ENCODE peak calls at places on chromosomes 4 and X, in five cellular contexts. Y is aorta, L is NCI-H446, K is NCI-H460, G is EL. B is an unnamed sample.

GRCh38 chrX:139126493-139126892 is 404.0 kb upstream of the F9 start:
- DNase-seq in G (no peak), Y (no peak), L (no peak), K (peak), B (no peak)

GRCh38 chrX:70422886-70423336 is at the start of gene GDPD2:
- DNase-seq in G (no peak), K (peak), L (no peak), Y (no peak), B (no peak)

GRCh38 chrX:133005038-133005437 is 46.6 kb upstream of the HS6ST2 start:
- DNase-seq in K (no peak), Y (no peak), G (no peak), L (no peak), B (no peak)

GRCh38 chr4:2827071-2827873 is 16.4 kb upstream of the ADD1 start:
- DNase-seq in Y (peak), L (no peak), G (no peak), K (no peak), B (peak)

GRCh38 chr4:186728631-186729271 is 5.1 kb upstream of the FAT1 start:
- DNase-seq in K (no peak), G (peak), Y (no peak), L (no peak), B (no peak)

GRCh38 chrX:110003167-110004156 is 548 bp downstream of the TMEM164 start:
- DNase-seq in K (no peak), G (no peak), Y (peak), L (no peak), B (peak)

GRCh38 chrX:134530845-134531244 is 70.9 kb downstream of the HPRT1 start:
- DNase-seq in Y (no peak), K (no peak), L (no peak), G (no peak), B (no peak)

GRCh38 chr4:26864904-26865303 is 4.3 kb downstream of the STIM2 start:
- DNase-seq in L (no peak), G (no peak), K (no peak), Y (no peak), B (no peak)

GRCh38 chr4:153403761-153404160 is 59.3 kb downstream of the MND1 start:
- DNase-seq in Y (no peak), K (no peak), G (no peak), L (no peak), B (no peak)

GRCh38 chrX:56268888-56269287 is 36.7 kb downstream of the KLF8 start:
- DNase-seq in K (no peak), G (no peak), L (no peak), Y (no peak), B (no peak)

GRCh38 chr4:150217192-150217591 is 138.9 kb downstream of the DCLK2 start:
- DNase-seq in Y (no peak), K (peak), G (peak), L (no peak), B (no peak)

GRCh38 chr4:113961322-113961698 is 18.1 kb downstream of the ARSJ start:
- DNase-seq in K (no peak), Y (no peak), G (peak), L (no peak), B (no peak)

GRCh38 chr4:175999944-176000343 is 65.7 kb upstream of the WDR17 start:
- DNase-seq in L (no peak), K (no peak), Y (no peak), G (no peak), B (no peak)

GRCh38 chrX:20032201-20032600 is 41.3 kb upstream of the BCLAF3 start:
- DNase-seq in L (no peak), G (no peak), K (no peak), Y (no peak), B (no peak)

GRCh38 chr4:151674804-151675290 is 86.0 kb downstream of the GATB start:
- DNase-seq in L (no peak), G (no peak), Y (peak), K (no peak), B (peak)

GRCh38 chr4:42843694-42844093 is 48.8 kb upstream of the GRXCR1 start:
- DNase-seq in Y (no peak), K (no peak), G (no peak), L (no peak), B (no peak)

GRCh38 chrX:55450259-55450658 is 1.7 kb upstream of the MAGEH1 start:
- DNase-seq in Y (no peak), K (no peak), L (no peak), G (peak), B (no peak)

GRCh38 chr4:55312491-55313101 is 33.4 kb upstream of the SRD5A3 start:
- DNase-seq in G (peak), Y (no peak), K (peak), L (no peak), B (peak)

GRCh38 chr4:84496356-84497219 is 2.5 kb downstream of the NKX6-1 start:
- DNase-seq in Y (no peak), G (no peak), K (no peak), L (no peak), B (no peak)

GRCh38 chr4:95549246-95550138 is 719 bp upstream of the UNC5C start:
- DNase-seq in G (peak), Y (peak), K (no peak), L (no peak), B (peak)

GRCh38 chr4:87236851-87237250 is 16.4 kb upstream of the KLHL8 start:
- DNase-seq in G (peak), K (no peak), Y (no peak), L (no peak), B (no peak)

GRCh38 chrX:9285342-9285771 is 179.5 kb upstream of the TBL1X start:
- DNase-seq in Y (no peak), G (no peak), K (no peak), L (no peak), B (no peak)

GRCh38 chr4:143771269-143771668 is 70.8 kb upstream of the FREM3 start:
- DNase-seq in G (no peak), K (no peak), Y (no peak), L (no peak), B (no peak)

GRCh38 chrX:20521245-20521644 is 254.5 kb upstream of the RPS6KA3 start:
- DNase-seq in L (no peak), K (no peak), G (peak), Y (no peak), B (no peak)

GRCh38 chrX:24241822-24242648 is 71.8 kb downstream of the SUPT20HL2 start:
- DNase-seq in G (peak), L (peak), Y (no peak), K (peak), B (no peak)

GRCh38 chr4:140603286-140603685 is 34.5 kb upstream of the UCP1 start:
- DNase-seq in Y (no peak), G (no peak), K (no peak), L (no peak), B (no peak)

GRCh38 chrX:57821703-57822375 is 88.4 kb downstream of the ZXDA start:
- DNase-seq in Y (no peak), G (peak), K (peak), L (peak), B (no peak)